ENCODE peak calls at places on chromosome 10, in seven cellular contexts. J is PC-3; L is AML-193; Q is skeletal muscle cell; V is neural progenitor cell; G is GM06990; D is activated CD4-positive, alpha-beta T cell treated with anti-CD3 and anti-CD28 coated beads for 1 hour. W is an unnamed sample.

GRCh38 chr10:87038786-87039185 is 18.7 kb downstream of the FAM25A start:
- DNase-seq in L (no peak), D (no peak), G (no peak), Q (no peak), J (peak), V (no peak), W (no peak)

GRCh38 chr10:129192344-129193128 is 274.5 kb upstream of the MGMT start:
- DNase-seq in G (no peak), D (no peak), Q (no peak), L (no peak), J (no peak), V (no peak), W (peak)

GRCh38 chr10:57338823-57339558 is 928.7 kb downstream of the IPMK start:
- DNase-seq in Q (no peak), V (peak), D (no peak), J (peak), L (peak), G (no peak), W (no peak)

GRCh38 chr10:121154310-121154709 is 303.1 kb downstream of the WDR11 start:
- DNase-seq in D (no peak), L (no peak), Q (no peak), V (no peak), G (no peak), J (no peak), W (no peak)

GRCh38 chr10:48444266-48444665 is 137.8 kb downstream of the MAPK8 start:
- DNase-seq in L (peak), D (no peak), G (no peak), V (peak), Q (no peak), J (peak), W (no peak)

GRCh38 chr10:5618829-5619228 is 47.6 kb downstream of the ASB13 start:
- DNase-seq in J (no peak), D (no peak), L (no peak), G (no peak), V (no peak), Q (no peak), W (no peak)

GRCh38 chr10:125341611-125342010 is 181.2 kb upstream of the CTBP2 start:
- DNase-seq in L (no peak), G (no peak), Q (no peak), J (no peak), V (no peak), D (no peak), W (no peak)

GRCh38 chr10:131701131-131701947 is 199.5 kb upstream of the PPP2R2D start:
- DNase-seq in V (no peak), L (no peak), D (no peak), G (no peak), Q (no peak), J (no peak), W (no peak)

GRCh38 chr10:89591111-89591795 is 53.8 kb downstream of the PANK1 start:
- DNase-seq in V (no peak), L (no peak), J (peak), G (no peak), D (no peak), Q (no peak), W (no peak)

GRCh38 chr10:117619710-117620405 is 77.3 kb downstream of the EMX2 start:
- DNase-seq in V (no peak), D (no peak), L (no peak), G (no peak), J (no peak), Q (no peak), W (peak)

GRCh38 chr10:103241262-103242011 is 4.2 kb upstream of the RPEL1 start:
- DNase-seq in G (no peak), L (peak), Q (no peak), D (no peak), V (peak), J (peak), W (peak)

GRCh38 chr10:4398602-4399001 is 427.4 kb upstream of the AKR1E2 start:
- DNase-seq in L (no peak), V (no peak), Q (no peak), G (no peak), J (no peak), D (no peak), W (no peak)

GRCh38 chr10:95229724-95230627 is 35.9 kb downstream of the ACSM6 start:
- DNase-seq in Q (peak), V (peak), L (no peak), J (peak), D (no peak), G (no peak), W (no peak)

GRCh38 chr10:58064714-58065528 is 202.8 kb downstream of the IPMK start:
- DNase-seq in D (no peak), Q (peak), J (peak), G (no peak), V (peak), L (peak), W (no peak)

GRCh38 chr10:49081532-49082275 is 33.6 kb downstream of the VSTM4 start:
- DNase-seq in Q (no peak), D (no peak), G (no peak), L (no peak), J (no peak), V (peak), W (no peak)

GRCh38 chr10:9858816-9859215 is 1158.9 kb upstream of the CELF2 start:
- DNase-seq in D (no peak), Q (peak), G (no peak), L (no peak), J (no peak), V (no peak), W (no peak)